ENCODE peak calls at places on chromosomes 6 and 20, in seven cellular contexts. One of them, this sample, is unnamed.

GRCh38 chr6:126682440-126682839 is 342.5 kb downstream of the CENPW start:
- DNase-seq in SK-N-SH: no peak
- DNase-seq in HepG2: no peak
- DNase-seq in K562: no peak
- DNase-seq in H1: no peak
- DNase-seq in GM12892: no peak
- DNase-seq in GM12878: no peak
- DNase-seq in this sample: no peak

GRCh38 chr6:166691199-166691598 is 64.1 kb upstream of the RPS6KA2 start:
- DNase-seq in SK-N-SH: no peak
- DNase-seq in HepG2: no peak
- DNase-seq in K562: no peak
- DNase-seq in H1: no peak
- DNase-seq in GM12892: no peak
- DNase-seq in GM12878: no peak
- DNase-seq in this sample: no peak

GRCh38 chr6:154030646-154031045 is 8.4 kb upstream of the OPRM1 start:
- DNase-seq in SK-N-SH: peak; percentile 60
- DNase-seq in HepG2: no peak
- DNase-seq in K562: no peak
- DNase-seq in H1: no peak
- DNase-seq in GM12892: no peak
- DNase-seq in GM12878: no peak
- DNase-seq in this sample: no peak

GRCh38 chr6:150696156-150696555 is 96.5 kb downstream of the PLEKHG1 start:
- DNase-seq in SK-N-SH: no peak
- DNase-seq in HepG2: no peak
- DNase-seq in K562: no peak
- DNase-seq in H1: no peak
- DNase-seq in GM12892: no peak
- DNase-seq in GM12878: no peak
- DNase-seq in this sample: no peak

GRCh38 chr6:16398587-16398986 is 160.2 kb downstream of the GMPR start:
- DNase-seq in SK-N-SH: no peak
- DNase-seq in HepG2: no peak
- DNase-seq in K562: no peak
- DNase-seq in H1: no peak
- DNase-seq in GM12892: no peak
- DNase-seq in GM12878: no peak
- DNase-seq in this sample: no peak

GRCh38 chr6:74867286-74867685 is 338.6 kb downstream of the COL12A1 start:
- DNase-seq in SK-N-SH: no peak
- DNase-seq in HepG2: no peak
- DNase-seq in K562: no peak
- DNase-seq in H1: no peak
- DNase-seq in GM12892: no peak
- DNase-seq in GM12878: no peak
- DNase-seq in this sample: no peak

GRCh38 chr6:8157839-8158238 is 55.5 kb upstream of the EEF1E1 start:
- DNase-seq in SK-N-SH: no peak
- DNase-seq in HepG2: peak; percentile 25
- DNase-seq in K562: no peak
- DNase-seq in H1: no peak
- DNase-seq in GM12892: no peak
- DNase-seq in GM12878: no peak
- DNase-seq in this sample: no peak

GRCh38 chr20:59412896-59413295 is 112.5 kb downstream of the EDN3 start:
- DNase-seq in SK-N-SH: peak; percentile 46
- DNase-seq in HepG2: no peak
- DNase-seq in K562: no peak
- DNase-seq in H1: peak; percentile 50
- DNase-seq in GM12892: no peak
- DNase-seq in GM12878: no peak
- DNase-seq in this sample: no peak

GRCh38 chr6:3410385-3411360 is 46.2 kb downstream of the SLC22A23 start:
- DNase-seq in SK-N-SH: peak; percentile 62
- DNase-seq in HepG2: peak; percentile 95
- DNase-seq in K562: peak; percentile 83
- DNase-seq in H1: peak; percentile 92
- DNase-seq in GM12892: peak; percentile 25
- DNase-seq in GM12878: no peak
- DNase-seq in this sample: no peak

GRCh38 chr6:53724501-53724900 is 58.9 kb upstream of the KLHL31 start:
- DNase-seq in SK-N-SH: no peak
- DNase-seq in HepG2: no peak
- DNase-seq in K562: no peak
- DNase-seq in H1: no peak
- DNase-seq in GM12892: no peak
- DNase-seq in GM12878: no peak
- DNase-seq in this sample: no peak

GRCh38 chr6:30006170-30007131 is 54.6 kb upstream of the POLR1H start:
- DNase-seq in SK-N-SH: peak; percentile 19
- DNase-seq in HepG2: no peak
- DNase-seq in K562: no peak
- DNase-seq in H1: peak; percentile 60
- DNase-seq in GM12892: peak; percentile 19
- DNase-seq in GM12878: no peak
- DNase-seq in this sample: peak; percentile 24

GRCh38 chr20:45358282-45359068 is 4.5 kb upstream of the SYS1 start:
- DNase-seq in SK-N-SH: no peak
- DNase-seq in HepG2: peak; percentile 64
- DNase-seq in K562: no peak
- DNase-seq in H1: no peak
- DNase-seq in GM12892: no peak
- DNase-seq in GM12878: no peak
- DNase-seq in this sample: no peak

GRCh38 chr20:11443382-11444119 is 474.1 kb upstream of the BTBD3 start:
- DNase-seq in SK-N-SH: no peak
- DNase-seq in HepG2: no peak
- DNase-seq in K562: no peak
- DNase-seq in H1: no peak
- DNase-seq in GM12892: no peak
- DNase-seq in GM12878: no peak
- DNase-seq in this sample: no peak

GRCh38 chr6:133956413-133957049 is 3.5 kb downstream of the TBPL1 start:
- DNase-seq in SK-N-SH: no peak
- DNase-seq in HepG2: no peak
- DNase-seq in K562: no peak
- DNase-seq in H1: no peak
- DNase-seq in GM12892: no peak
- DNase-seq in GM12878: no peak
- DNase-seq in this sample: no peak

GRCh38 chr6:140623498-140623897 is 1249.0 kb upstream of the CITED2 start:
- DNase-seq in SK-N-SH: no peak
- DNase-seq in HepG2: no peak
- DNase-seq in K562: no peak
- DNase-seq in H1: no peak
- DNase-seq in GM12892: no peak
- DNase-seq in GM12878: no peak
- DNase-seq in this sample: no peak

GRCh38 chr6:55941713-55942112 is 66.3 kb upstream of the BMP5 start:
- DNase-seq in SK-N-SH: no peak
- DNase-seq in HepG2: no peak
- DNase-seq in K562: no peak
- DNase-seq in H1: no peak
- DNase-seq in GM12892: no peak
- DNase-seq in GM12878: no peak
- DNase-seq in this sample: no peak

GRCh38 chr6:148441454-148441911 is 98.8 kb downstream of the SASH1 start:
- DNase-seq in SK-N-SH: no peak
- DNase-seq in HepG2: peak; percentile 35
- DNase-seq in K562: no peak
- DNase-seq in H1: no peak
- DNase-seq in GM12892: no peak
- DNase-seq in GM12878: no peak
- DNase-seq in this sample: no peak

GRCh38 chr6:126373344-126373743 is 33.4 kb downstream of the CENPW start:
- DNase-seq in SK-N-SH: no peak
- DNase-seq in HepG2: no peak
- DNase-seq in K562: no peak
- DNase-seq in H1: no peak
- DNase-seq in GM12892: no peak
- DNase-seq in GM12878: no peak
- DNase-seq in this sample: no peak

GRCh38 chr6:111534366-111534765 is 51.3 kb upstream of the REV3L start:
- DNase-seq in SK-N-SH: no peak
- DNase-seq in HepG2: no peak
- DNase-seq in K562: no peak
- DNase-seq in H1: no peak
- DNase-seq in GM12892: no peak
- DNase-seq in GM12878: no peak
- DNase-seq in this sample: no peak

GRCh38 chr6:44775121-44775520 is 387.6 kb downstream of the CDC5L start:
- DNase-seq in SK-N-SH: no peak
- DNase-seq in HepG2: no peak
- DNase-seq in K562: no peak
- DNase-seq in H1: no peak
- DNase-seq in GM12892: no peak
- DNase-seq in GM12878: no peak
- DNase-seq in this sample: no peak

GRCh38 chr6:167714166-167714565 is 112.5 kb upstream of the AFDN start:
- DNase-seq in SK-N-SH: no peak
- DNase-seq in HepG2: no peak
- DNase-seq in K562: no peak
- DNase-seq in H1: no peak
- DNase-seq in GM12892: no peak
- DNase-seq in GM12878: no peak
- DNase-seq in this sample: no peak
- TF ChIP-seq TAF1 in SK-N-SH: no peak
- TF ChIP-seq TAF1 in HepG2: no peak
- TF ChIP-seq TAF1 in K562: no peak
- TF ChIP-seq TAF1 in H1: no peak
- TF ChIP-seq TAF1 in GM12892: no peak
- TF ChIP-seq TAF1 in GM12878: no peak
- TF ChIP-seq TAF1 in this sample: no peak

GRCh38 chr6:32118782-32119628 is 9.0 kb downstream of the ATF6B start:
- DNase-seq in SK-N-SH: peak; percentile 83
- DNase-seq in HepG2: peak; percentile 84
- DNase-seq in K562: peak; percentile 86
- DNase-seq in H1: peak; percentile 88
- DNase-seq in GM12892: peak; percentile 77
- DNase-seq in GM12878: peak; percentile 24
- DNase-seq in this sample: peak; percentile 74

GRCh38 chr6:32114853-32115252 is 5.7 kb upstream of the TNXB start:
- DNase-seq in SK-N-SH: no peak
- DNase-seq in HepG2: no peak
- DNase-seq in K562: no peak
- DNase-seq in H1: no peak
- DNase-seq in GM12892: no peak
- DNase-seq in GM12878: no peak
- DNase-seq in this sample: no peak

GRCh38 chr6:32117461-32117860 is 8.3 kb upstream of the TNXB start:
- DNase-seq in SK-N-SH: no peak
- DNase-seq in HepG2: no peak
- DNase-seq in K562: no peak
- DNase-seq in H1: no peak
- DNase-seq in GM12892: no peak
- DNase-seq in GM12878: no peak
- DNase-seq in this sample: no peak

GRCh38 chr6:32115623-32116022 is 6.5 kb upstream of the TNXB start:
- DNase-seq in SK-N-SH: no peak
- DNase-seq in HepG2: no peak
- DNase-seq in K562: no peak
- DNase-seq in H1: no peak
- DNase-seq in GM12892: no peak
- DNase-seq in GM12878: no peak
- DNase-seq in this sample: no peak

GRCh38 chr6:32116674-32117073 is 7.5 kb upstream of the TNXB start:
- DNase-seq in SK-N-SH: peak; percentile 64
- DNase-seq in HepG2: peak; percentile 44
- DNase-seq in K562: peak; percentile 61
- DNase-seq in H1: no peak
- DNase-seq in GM12892: no peak
- DNase-seq in GM12878: no peak
- DNase-seq in this sample: no peak
- TF ChIP-seq TAF1 in SK-N-SH: no peak
- TF ChIP-seq TAF1 in HepG2: no peak
- TF ChIP-seq TAF1 in K562: no peak
- TF ChIP-seq TAF1 in H1: no peak
- TF ChIP-seq TAF1 in GM12892: no peak
- TF ChIP-seq TAF1 in GM12878: no peak
- TF ChIP-seq TAF1 in this sample: no peak

DNA sequence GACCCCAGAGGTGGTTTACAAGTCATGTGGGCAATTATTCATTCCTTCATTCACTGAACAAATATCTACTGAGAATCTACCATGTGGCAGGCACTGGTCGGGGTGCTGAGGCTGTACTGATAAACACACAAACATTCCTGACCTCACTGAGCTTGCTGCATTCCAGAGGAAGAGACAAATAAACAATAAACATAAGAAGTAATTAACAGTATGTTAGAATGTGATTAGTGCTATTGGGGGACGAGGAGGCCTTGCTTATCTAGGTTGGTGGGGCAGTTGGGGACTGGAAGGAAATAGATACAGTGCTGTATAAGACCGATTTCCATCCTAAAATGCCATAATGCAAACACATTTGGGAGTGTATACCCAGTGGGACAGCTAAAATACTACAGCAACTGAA is 44.1 kb downstream of the MAK start:
- DNase-seq in SK-N-SH: no peak
- DNase-seq in HepG2: no peak
- DNase-seq in K562: no peak
- DNase-seq in H1: no peak
- DNase-seq in GM12892: no peak
- DNase-seq in GM12878: no peak
- DNase-seq in this sample: no peak
- TF ChIP-seq TAF1 in SK-N-SH: no peak
- TF ChIP-seq TAF1 in HepG2: no peak
- TF ChIP-seq TAF1 in K562: no peak
- TF ChIP-seq TAF1 in H1: no peak
- TF ChIP-seq TAF1 in GM12892: no peak
- TF ChIP-seq TAF1 in GM12878: no peak
- TF ChIP-seq TAF1 in this sample: no peak

DNA sequence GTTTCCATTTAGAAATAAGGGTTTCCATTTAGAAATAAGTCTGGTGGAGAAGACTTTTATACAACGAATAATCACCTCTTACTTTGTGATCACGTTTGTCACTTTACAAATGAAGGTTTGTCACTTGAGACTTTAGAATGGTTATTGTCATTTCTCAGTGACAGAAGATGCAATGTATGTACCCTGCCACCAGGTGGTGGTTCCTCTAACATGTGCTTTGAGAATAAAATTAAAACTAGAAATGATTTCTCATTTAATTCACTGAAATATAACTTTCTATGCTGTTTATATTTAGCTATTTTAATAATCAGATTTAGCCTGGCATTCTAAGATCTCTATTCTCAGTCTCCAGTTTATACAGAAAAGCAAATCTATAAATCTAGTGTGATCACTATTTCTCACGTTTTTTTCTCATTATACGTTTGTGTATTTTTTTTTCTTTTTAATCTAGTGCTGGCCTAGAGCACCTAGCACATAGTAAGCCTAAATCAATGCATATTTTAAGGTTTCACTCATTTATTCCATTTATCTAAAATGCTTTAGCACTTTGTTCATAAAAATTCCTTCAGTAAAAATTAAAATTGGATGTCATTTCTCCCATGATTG is 57.4 kb upstream of the TFAP2D start:
- DNase-seq in SK-N-SH: peak; percentile 10
- DNase-seq in HepG2: peak; percentile 16
- DNase-seq in K562: peak; percentile 33
- DNase-seq in H1: no peak
- DNase-seq in GM12892: no peak
- DNase-seq in GM12878: no peak
- DNase-seq in this sample: peak; percentile 1
- TF ChIP-seq TAF1 in SK-N-SH: no peak
- TF ChIP-seq TAF1 in HepG2: no peak
- TF ChIP-seq TAF1 in K562: no peak
- TF ChIP-seq TAF1 in H1: no peak
- TF ChIP-seq TAF1 in GM12892: no peak
- TF ChIP-seq TAF1 in GM12878: no peak
- TF ChIP-seq TAF1 in this sample: no peak

GRCh38 chr20:41228858-41229257 is 88.7 kb downstream of the ZHX3 start:
- DNase-seq in SK-N-SH: no peak
- DNase-seq in HepG2: no peak
- DNase-seq in K562: no peak
- DNase-seq in H1: no peak
- DNase-seq in GM12892: no peak
- DNase-seq in GM12878: no peak
- DNase-seq in this sample: no peak
- TF ChIP-seq TAF1 in SK-N-SH: no peak
- TF ChIP-seq TAF1 in HepG2: no peak
- TF ChIP-seq TAF1 in K562: no peak
- TF ChIP-seq TAF1 in H1: no peak
- TF ChIP-seq TAF1 in GM12892: no peak
- TF ChIP-seq TAF1 in GM12878: no peak
- TF ChIP-seq TAF1 in this sample: no peak